ENCODE peak calls at places on chromosomes 13 and 19, in five cellular contexts. One of them, this sample, is unnamed. For H3K4me1, the result is how much of the 10 kb centered on the place peaks cover.

GRCh38 chr19:18785179-18786124 is 5.7 kb downstream of the COMP start:
- DNase-seq in uterus: peak
- DNase-seq in prostate gland: peak
- DNase-seq in body of pancreas: peak
- DNase-seq in stomach: peak
- DNase-seq in this sample: peak

GRCh38 chr19:19600793-19601346 is 17.6 kb downstream of the PBX4 start:
- DNase-seq in uterus: no peak
- DNase-seq in prostate gland: no peak
- DNase-seq in body of pancreas: no peak
- DNase-seq in stomach: no peak
- DNase-seq in this sample: no peak

GRCh38 chr13:69579351-69579750 is 528.3 kb upstream of the ATXN8OS start:
- DNase-seq in uterus: no peak
- DNase-seq in prostate gland: no peak
- DNase-seq in body of pancreas: no peak
- DNase-seq in stomach: no peak
- DNase-seq in this sample: no peak

GRCh38 chr13:22945321-22946226 is 235.2 kb upstream of the SGCG start:
- DNase-seq in uterus: no peak
- DNase-seq in prostate gland: no peak
- DNase-seq in body of pancreas: no peak
- DNase-seq in stomach: no peak
- DNase-seq in this sample: no peak

GRCh38 chr19:8866344-8866743 is 34.2 kb downstream of the MBD3L1 start:
- DNase-seq in uterus: no peak
- DNase-seq in prostate gland: no peak
- DNase-seq in body of pancreas: no peak
- DNase-seq in stomach: no peak
- DNase-seq in this sample: no peak

GRCh38 chr19:42422576-42423461 is 4.4 kb downstream of the LIPE start:
- DNase-seq in uterus: no peak
- DNase-seq in prostate gland: no peak
- DNase-seq in body of pancreas: peak
- DNase-seq in stomach: no peak
- DNase-seq in this sample: peak

GRCh38 chr13:90091611-90092010 is 1255.9 kb upstream of the MIR17HG start:
- DNase-seq in uterus: no peak
- DNase-seq in prostate gland: no peak
- DNase-seq in body of pancreas: no peak
- DNase-seq in stomach: no peak
- DNase-seq in this sample: no peak

GRCh38 chr19:39171479-39172465 is 25.0 kb upstream of the NCCRP1 start:
- DNase-seq in uterus: no peak
- DNase-seq in prostate gland: no peak
- DNase-seq in body of pancreas: no peak
- DNase-seq in stomach: no peak
- DNase-seq in this sample: no peak

GRCh38 chr19:33462112-33462726 is 59.4 kb downstream of the PEPD start:
- DNase-seq in uterus: no peak
- DNase-seq in prostate gland: no peak
- DNase-seq in body of pancreas: no peak
- DNase-seq in stomach: no peak
- DNase-seq in this sample: no peak

GRCh38 chr13:113318956-113319355 is 21.9 kb downstream of the LAMP1 start:
- DNase-seq in uterus: no peak
- DNase-seq in prostate gland: no peak
- DNase-seq in body of pancreas: no peak
- DNase-seq in stomach: no peak
- DNase-seq in this sample: no peak

GRCh38 chr19:33273881-33274662 is 28.3 kb downstream of the CEBPA start:
- DNase-seq in uterus: peak
- DNase-seq in prostate gland: peak
- DNase-seq in body of pancreas: peak
- DNase-seq in stomach: peak
- DNase-seq in this sample: peak

GRCh38 chr19:32336259-32337111 is 8.9 kb upstream of the ZNF507 start:
- DNase-seq in uterus: peak
- DNase-seq in prostate gland: no peak
- DNase-seq in body of pancreas: no peak
- DNase-seq in stomach: no peak
- DNase-seq in this sample: no peak

GRCh38 chr19:798415-799075 is 1.3 kb downstream of the PTBP1 start:
- DNase-seq in uterus: no peak
- DNase-seq in prostate gland: no peak
- DNase-seq in body of pancreas: peak
- DNase-seq in stomach: no peak
- DNase-seq in this sample: peak

GRCh38 chr19:11375143-11375948 is 880 bp downstream of the SWSAP1 start:
- DNase-seq in uterus: peak
- DNase-seq in prostate gland: peak
- DNase-seq in body of pancreas: peak
- DNase-seq in stomach: peak
- DNase-seq in this sample: peak

GRCh38 chr13:43284162-43284561 is 260.8 kb downstream of the DNAJC15 start:
- DNase-seq in uterus: no peak
- DNase-seq in prostate gland: no peak
- DNase-seq in body of pancreas: no peak
- DNase-seq in stomach: no peak
- DNase-seq in this sample: no peak

GRCh38 chr19:42628411-42629135 is 33.8 kb upstream of the CEACAM8 start:
- DNase-seq in uterus: no peak
- DNase-seq in prostate gland: no peak
- DNase-seq in body of pancreas: no peak
- DNase-seq in stomach: no peak
- DNase-seq in this sample: no peak

GRCh38 chr19:15010497-15011255 is 31.0 kb upstream of the SLC1A6 start:
- DNase-seq in uterus: no peak
- DNase-seq in prostate gland: no peak
- DNase-seq in body of pancreas: no peak
- DNase-seq in stomach: no peak
- DNase-seq in this sample: no peak

GRCh38 chr19:39949026-39949747 is 14.8 kb upstream of the FCGBP start:
- DNase-seq in uterus: no peak
- DNase-seq in prostate gland: no peak
- DNase-seq in body of pancreas: no peak
- DNase-seq in stomach: peak
- DNase-seq in this sample: no peak

GRCh38 chr13:113901231-113901630 is 37.4 kb upstream of the GAS6 start:
- DNase-seq in uterus: no peak
- DNase-seq in prostate gland: no peak
- DNase-seq in body of pancreas: no peak
- DNase-seq in stomach: no peak
- DNase-seq in this sample: no peak

GRCh38 chr13:89568276-89568675 is 1779.2 kb upstream of the MIR17HG start:
- DNase-seq in uterus: no peak
- DNase-seq in prostate gland: no peak
- DNase-seq in body of pancreas: no peak
- DNase-seq in stomach: no peak
- DNase-seq in this sample: no peak

GRCh38 chr13:36163303-36163702 is 32.1 kb upstream of the DCLK1 start:
- DNase-seq in uterus: no peak
- DNase-seq in prostate gland: no peak
- DNase-seq in body of pancreas: no peak
- DNase-seq in stomach: no peak
- DNase-seq in this sample: no peak

GRCh38 chr13:109654341-109655205 is 131.8 kb downstream of the IRS2 start:
- DNase-seq in uterus: no peak
- DNase-seq in prostate gland: no peak
- DNase-seq in body of pancreas: peak
- DNase-seq in stomach: no peak
- DNase-seq in this sample: no peak

GRCh38 chr19:13102416-13102665 is 317 bp downstream of the LYL1 start:
- DNase-seq in uterus: no peak
- DNase-seq in prostate gland: no peak
- DNase-seq in body of pancreas: no peak
- DNase-seq in stomach: no peak
- DNase-seq in this sample: no peak

GRCh38 chr13:110055089-110055488 is 251.9 kb downstream of the COL4A1 start:
- DNase-seq in uterus: no peak
- DNase-seq in prostate gland: no peak
- DNase-seq in body of pancreas: no peak
- DNase-seq in stomach: no peak
- DNase-seq in this sample: no peak

GRCh38 chr19:16161848-16162247 is 11.5 kb downstream of the CIB3 start:
- DNase-seq in uterus: no peak
- DNase-seq in prostate gland: no peak
- DNase-seq in body of pancreas: no peak
- DNase-seq in stomach: no peak
- DNase-seq in this sample: no peak

GRCh38 chr19:13817018-13817614 is 21.9 kb downstream of the ZSWIM4 start:
- DNase-seq in uterus: no peak
- DNase-seq in prostate gland: peak
- DNase-seq in body of pancreas: peak
- DNase-seq in stomach: peak
- DNase-seq in this sample: peak

GRCh38 chr19:4375620-4376228 is 24.6 kb downstream of the SH3GL1 start:
- DNase-seq in uterus: peak
- DNase-seq in prostate gland: no peak
- DNase-seq in body of pancreas: peak
- DNase-seq in stomach: no peak
- DNase-seq in this sample: peak

GRCh38 chr19:23071087-23071511 is 45.7 kb upstream of the ZNF730 start:
- DNase-seq in uterus: no peak
- DNase-seq in prostate gland: peak
- DNase-seq in body of pancreas: no peak
- DNase-seq in stomach: no peak
- DNase-seq in this sample: no peak

GRCh38 chr19:50717026-50717723 is 2.4 kb downstream of the SHANK1 start:
- DNase-seq in uterus: no peak
- DNase-seq in prostate gland: no peak
- DNase-seq in body of pancreas: no peak
- DNase-seq in stomach: no peak
- DNase-seq in this sample: no peak

GRCh38 chr13:29754486-29754806 is 96.0 kb downstream of the UBL3 start:
- DNase-seq in uterus: no peak
- DNase-seq in prostate gland: no peak
- DNase-seq in body of pancreas: no peak
- DNase-seq in stomach: no peak
- DNase-seq in this sample: no peak

GRCh38 chr19:913080-913748 is at the start of gene R3HDM4:
- DNase-seq in uterus: peak
- DNase-seq in prostate gland: peak
- DNase-seq in body of pancreas: peak
- DNase-seq in stomach: peak
- DNase-seq in this sample: peak

GRCh38 chr13:43567608-43568007 is 219.2 kb downstream of the ENOX1 start:
- DNase-seq in uterus: no peak
- DNase-seq in prostate gland: no peak
- DNase-seq in body of pancreas: no peak
- DNase-seq in stomach: no peak
- DNase-seq in this sample: no peak

GRCh38 chr19:19280561-19280960 is 7.5 kb upstream of the TM6SF2 start:
- DNase-seq in uterus: no peak
- DNase-seq in prostate gland: no peak
- DNase-seq in body of pancreas: no peak
- DNase-seq in stomach: no peak
- DNase-seq in this sample: no peak

GRCh38 chr19:10417598-10418280 is 2.6 kb upstream of the PDE4A start:
- DNase-seq in uterus: no peak
- DNase-seq in prostate gland: no peak
- DNase-seq in body of pancreas: no peak
- DNase-seq in stomach: no peak
- DNase-seq in this sample: no peak

GRCh38 chr19:41330476-41330875 is 20.5 kb downstream of the CCDC97 start:
- DNase-seq in uterus: no peak
- DNase-seq in prostate gland: no peak
- DNase-seq in body of pancreas: no peak
- DNase-seq in stomach: no peak
- DNase-seq in this sample: no peak

GRCh38 chr13:94435604-94436226 is 43.8 kb downstream of the DCT start:
- DNase-seq in uterus: no peak
- DNase-seq in prostate gland: no peak
- DNase-seq in body of pancreas: no peak
- DNase-seq in stomach: no peak
- DNase-seq in this sample: no peak

GRCh38 chr13:100363874-100364273 is 224.7 kb downstream of the GGACT start:
- DNase-seq in uterus: no peak
- DNase-seq in prostate gland: no peak
- DNase-seq in body of pancreas: no peak
- DNase-seq in stomach: no peak
- DNase-seq in this sample: no peak

GRCh38 chr13:25276748-25277147 is 10.5 kb downstream of the MTMR6 start:
- DNase-seq in uterus: no peak
- DNase-seq in prostate gland: no peak
- DNase-seq in body of pancreas: no peak
- DNase-seq in stomach: no peak
- DNase-seq in this sample: no peak
- TF ChIP-seq POLR2A in uterus: no peak
- TF ChIP-seq POLR2A in prostate gland: no peak
- TF ChIP-seq POLR2A in body of pancreas: no peak
- TF ChIP-seq POLR2A in stomach: no peak
- TF ChIP-seq POLR2A in this sample: no peak

GRCh38 chr19:2056810-2057192 is 5.8 kb upstream of the MKNK2 start:
- DNase-seq in uterus: no peak
- DNase-seq in prostate gland: no peak
- DNase-seq in body of pancreas: no peak
- DNase-seq in stomach: no peak
- DNase-seq in this sample: no peak
- H3K4me1 ChIP-seq in uterus: under half
- H3K4me1 ChIP-seq in prostate gland: under half
- H3K4me1 ChIP-seq in body of pancreas: half or more
- H3K4me1 ChIP-seq in stomach: half or more
- H3K4me1 ChIP-seq in this sample: half or more

GRCh38 chr13:27174766-27175455 is 3.3 kb upstream of the USP12 start:
- DNase-seq in uterus: no peak
- DNase-seq in prostate gland: no peak
- DNase-seq in body of pancreas: no peak
- DNase-seq in stomach: no peak
- DNase-seq in this sample: no peak
- H3K27ac ChIP-seq in uterus: no peak
- H3K27ac ChIP-seq in prostate gland: no peak
- H3K27ac ChIP-seq in body of pancreas: no peak
- H3K27ac ChIP-seq in stomach: no peak
- H3K27ac ChIP-seq in this sample: no peak

DNA sequence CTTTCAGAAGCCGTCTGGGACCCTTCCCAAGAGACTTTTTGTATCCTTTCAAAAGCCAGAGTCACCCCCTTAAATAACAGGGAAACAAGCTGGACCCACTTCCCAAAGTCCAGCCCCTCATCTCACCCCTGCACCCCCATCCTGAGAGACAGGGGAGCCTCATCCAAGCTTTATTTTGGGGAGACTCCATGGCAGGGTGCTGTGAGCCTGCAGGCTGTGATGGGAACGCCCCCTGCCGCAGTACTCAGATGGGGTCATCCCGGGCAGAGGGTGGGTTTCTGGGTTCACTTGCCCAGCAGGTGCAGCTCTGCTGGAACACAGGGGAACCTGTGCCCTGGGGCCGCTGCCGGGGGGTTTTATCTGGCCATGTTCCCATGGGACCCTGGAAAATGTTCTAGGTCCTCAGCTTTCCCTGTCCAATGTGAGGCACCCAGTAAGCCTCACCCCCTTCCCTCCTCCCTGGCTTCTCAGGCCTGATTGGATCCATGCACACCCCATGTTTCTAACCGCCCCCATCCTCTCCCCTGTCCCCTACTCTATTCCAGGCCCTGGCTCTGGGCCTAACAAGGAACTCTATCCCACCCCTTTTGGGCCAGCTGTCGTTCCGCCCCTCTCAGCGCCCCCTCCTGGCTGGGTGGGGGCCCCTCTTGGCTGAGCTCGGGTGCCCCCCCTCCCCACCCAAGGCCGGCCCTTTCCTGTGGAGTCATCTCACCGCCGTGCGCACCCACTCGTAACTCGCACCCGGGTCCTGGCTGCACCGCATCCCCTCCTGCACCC is 1.0 kb downstream of the HIF3A start:
- DNase-seq in uterus: peak
- DNase-seq in prostate gland: peak
- DNase-seq in body of pancreas: peak
- DNase-seq in stomach: peak
- DNase-seq in this sample: peak
- TF ChIP-seq POLR2A in uterus: peak
- TF ChIP-seq POLR2A in prostate gland: no peak
- TF ChIP-seq POLR2A in body of pancreas: no peak
- TF ChIP-seq POLR2A in stomach: no peak
- TF ChIP-seq POLR2A in this sample: no peak